ENCODE peak calls at places on chromosomes 4 and X, in ten cellular contexts. One of them, this sample, is unnamed.

GRCh38 chrX:55486736-55487135 is 2.9 kb downstream of the USP51 start:
- DNase-seq in skeletal muscle cell: no peak
- DNase-seq in NT2/D1: no peak
- DNase-seq in transverse colon: no peak
- DNase-seq in A549: no peak
- DNase-seq in heart right ventricle: no peak
- DNase-seq in cardiac muscle cell: no peak
- DNase-seq in AG10803: peak
- DNase-seq in iPS DF 6.9: no peak
- DNase-seq in lower leg skin: peak
- DNase-seq in this sample: no peak

GRCh38 chr4:5143940-5144339 is 92.7 kb downstream of the STK32B start:
- DNase-seq in iPS DF 6.9: no peak
- DNase-seq in NT2/D1: no peak
- DNase-seq in heart right ventricle: no peak
- DNase-seq in cardiac muscle cell: no peak
- DNase-seq in A549: no peak
- DNase-seq in skeletal muscle cell: no peak
- DNase-seq in lower leg skin: peak
- DNase-seq in AG10803: peak
- DNase-seq in transverse colon: no peak
- DNase-seq in this sample: no peak

GRCh38 chrX:2325076-2325784 is 175.5 kb downstream of the DHRSX start:
- DNase-seq in skeletal muscle cell: peak
- DNase-seq in heart right ventricle: peak
- DNase-seq in cardiac muscle cell: no peak
- DNase-seq in transverse colon: peak
- DNase-seq in lower leg skin: peak
- DNase-seq in NT2/D1: no peak
- DNase-seq in A549: no peak
- DNase-seq in iPS DF 6.9: no peak
- DNase-seq in AG10803: peak
- DNase-seq in this sample: no peak

GRCh38 chr4:55733874-55734437 is 85.6 kb upstream of the EXOC1L start:
- DNase-seq in transverse colon: peak
- DNase-seq in AG10803: peak
- DNase-seq in iPS DF 6.9: no peak
- DNase-seq in A549: peak
- DNase-seq in NT2/D1: no peak
- DNase-seq in heart right ventricle: peak
- DNase-seq in cardiac muscle cell: no peak
- DNase-seq in lower leg skin: peak
- DNase-seq in skeletal muscle cell: no peak
- DNase-seq in this sample: no peak

GRCh38 chr4:3415471-3416141 is 26.2 kb upstream of the HGFAC start:
- DNase-seq in skeletal muscle cell: no peak
- DNase-seq in cardiac muscle cell: no peak
- DNase-seq in AG10803: no peak
- DNase-seq in NT2/D1: no peak
- DNase-seq in transverse colon: no peak
- DNase-seq in lower leg skin: peak
- DNase-seq in A549: no peak
- DNase-seq in iPS DF 6.9: no peak
- DNase-seq in heart right ventricle: no peak
- DNase-seq in this sample: no peak

GRCh38 chrX:111353810-111354209 is 58.2 kb downstream of the DCX start:
- DNase-seq in AG10803: no peak
- DNase-seq in lower leg skin: no peak
- DNase-seq in NT2/D1: no peak
- DNase-seq in transverse colon: no peak
- DNase-seq in skeletal muscle cell: peak
- DNase-seq in cardiac muscle cell: no peak
- DNase-seq in heart right ventricle: no peak
- DNase-seq in A549: no peak
- DNase-seq in iPS DF 6.9: no peak
- DNase-seq in this sample: no peak

GRCh38 chr4:2649604-2650114 is 106.5 kb downstream of the TNIP2 start:
- DNase-seq in NT2/D1: no peak
- DNase-seq in skeletal muscle cell: no peak
- DNase-seq in transverse colon: no peak
- DNase-seq in iPS DF 6.9: no peak
- DNase-seq in A549: no peak
- DNase-seq in AG10803: no peak
- DNase-seq in lower leg skin: peak
- DNase-seq in cardiac muscle cell: no peak
- DNase-seq in heart right ventricle: no peak
- DNase-seq in this sample: no peak

GRCh38 chr4:126986828-126987227 is 645.9 kb upstream of the INTU start:
- DNase-seq in NT2/D1: no peak
- DNase-seq in lower leg skin: no peak
- DNase-seq in skeletal muscle cell: no peak
- DNase-seq in heart right ventricle: no peak
- DNase-seq in transverse colon: no peak
- DNase-seq in cardiac muscle cell: no peak
- DNase-seq in AG10803: peak
- DNase-seq in A549: no peak
- DNase-seq in iPS DF 6.9: no peak
- DNase-seq in this sample: no peak

GRCh38 chr4:178415925-178416324 is 973.7 kb upstream of the AGA start:
- DNase-seq in A549: no peak
- DNase-seq in iPS DF 6.9: no peak
- DNase-seq in heart right ventricle: no peak
- DNase-seq in NT2/D1: no peak
- DNase-seq in cardiac muscle cell: no peak
- DNase-seq in AG10803: no peak
- DNase-seq in lower leg skin: no peak
- DNase-seq in skeletal muscle cell: no peak
- DNase-seq in transverse colon: no peak
- DNase-seq in this sample: no peak

GRCh38 chrX:109719262-109719661 is 13.8 kb downstream of the ACSL4 start:
- DNase-seq in A549: no peak
- DNase-seq in skeletal muscle cell: no peak
- DNase-seq in lower leg skin: no peak
- DNase-seq in AG10803: no peak
- DNase-seq in heart right ventricle: no peak
- DNase-seq in cardiac muscle cell: no peak
- DNase-seq in NT2/D1: no peak
- DNase-seq in iPS DF 6.9: no peak
- DNase-seq in transverse colon: no peak
- DNase-seq in this sample: peak

GRCh38 chr4:109611045-109611616 is 51.1 kb downstream of the MCUB start:
- DNase-seq in skeletal muscle cell: no peak
- DNase-seq in AG10803: no peak
- DNase-seq in cardiac muscle cell: no peak
- DNase-seq in heart right ventricle: no peak
- DNase-seq in NT2/D1: no peak
- DNase-seq in iPS DF 6.9: no peak
- DNase-seq in A549: no peak
- DNase-seq in transverse colon: no peak
- DNase-seq in lower leg skin: no peak
- DNase-seq in this sample: no peak

GRCh38 chr4:173013232-173013932 is 155.2 kb upstream of the GALNT7 start:
- DNase-seq in iPS DF 6.9: peak
- DNase-seq in NT2/D1: no peak
- DNase-seq in transverse colon: peak
- DNase-seq in A549: peak
- DNase-seq in skeletal muscle cell: no peak
- DNase-seq in AG10803: peak
- DNase-seq in cardiac muscle cell: peak
- DNase-seq in lower leg skin: no peak
- DNase-seq in heart right ventricle: peak
- DNase-seq in this sample: peak

GRCh38 chrX:139093201-139093600 is 381.7 kb upstream of the FGF13 start:
- DNase-seq in iPS DF 6.9: no peak
- DNase-seq in lower leg skin: no peak
- DNase-seq in cardiac muscle cell: no peak
- DNase-seq in skeletal muscle cell: no peak
- DNase-seq in transverse colon: no peak
- DNase-seq in A549: no peak
- DNase-seq in heart right ventricle: no peak
- DNase-seq in NT2/D1: no peak
- DNase-seq in AG10803: peak
- DNase-seq in this sample: no peak

GRCh38 chrX:1480082-1480785 is 27.5 kb upstream of the ASMTL start:
- DNase-seq in heart right ventricle: peak
- DNase-seq in A549: no peak
- DNase-seq in AG10803: no peak
- DNase-seq in skeletal muscle cell: no peak
- DNase-seq in cardiac muscle cell: no peak
- DNase-seq in NT2/D1: no peak
- DNase-seq in lower leg skin: no peak
- DNase-seq in iPS DF 6.9: no peak
- DNase-seq in transverse colon: no peak
- DNase-seq in this sample: no peak

GRCh38 chr4:184444215-184444952 is 30.0 kb downstream of the IRF2 start:
- DNase-seq in NT2/D1: no peak
- DNase-seq in transverse colon: no peak
- DNase-seq in A549: no peak
- DNase-seq in lower leg skin: no peak
- DNase-seq in AG10803: peak
- DNase-seq in skeletal muscle cell: no peak
- DNase-seq in iPS DF 6.9: no peak
- DNase-seq in heart right ventricle: no peak
- DNase-seq in cardiac muscle cell: no peak
- DNase-seq in this sample: no peak

GRCh38 chrX:139759637-139760036 is 51.7 kb upstream of the MCF2 start:
- DNase-seq in transverse colon: no peak
- DNase-seq in lower leg skin: no peak
- DNase-seq in heart right ventricle: no peak
- DNase-seq in A549: peak
- DNase-seq in skeletal muscle cell: no peak
- DNase-seq in AG10803: peak
- DNase-seq in cardiac muscle cell: peak
- DNase-seq in NT2/D1: no peak
- DNase-seq in iPS DF 6.9: no peak
- DNase-seq in this sample: peak

GRCh38 chr4:146641762-146642161 is 3.1 kb downstream of the POU4F2 start:
- DNase-seq in heart right ventricle: no peak
- DNase-seq in NT2/D1: no peak
- DNase-seq in AG10803: no peak
- DNase-seq in lower leg skin: no peak
- DNase-seq in iPS DF 6.9: no peak
- DNase-seq in skeletal muscle cell: no peak
- DNase-seq in A549: no peak
- DNase-seq in cardiac muscle cell: no peak
- DNase-seq in transverse colon: no peak
- DNase-seq in this sample: no peak
- H3K4me3 ChIP-seq in heart right ventricle: no peak
- H3K4me3 ChIP-seq in NT2/D1: no peak
- H3K4me3 ChIP-seq in AG10803: no peak
- H3K4me3 ChIP-seq in lower leg skin: no peak
- H3K4me3 ChIP-seq in iPS DF 6.9: no peak
- H3K4me3 ChIP-seq in skeletal muscle cell: no peak
- H3K4me3 ChIP-seq in A549: no peak
- H3K4me3 ChIP-seq in cardiac muscle cell: no peak
- H3K4me3 ChIP-seq in transverse colon: no peak
- H3K4me3 ChIP-seq in this sample: no peak

GRCh38 chr4:54657194-54657555 is 582 bp upstream of the KIT start:
- DNase-seq in lower leg skin: no peak
- DNase-seq in cardiac muscle cell: peak
- DNase-seq in NT2/D1: no peak
- DNase-seq in iPS DF 6.9: no peak
- DNase-seq in skeletal muscle cell: no peak
- DNase-seq in A549: no peak
- DNase-seq in heart right ventricle: no peak
- DNase-seq in transverse colon: no peak
- DNase-seq in AG10803: no peak
- DNase-seq in this sample: peak
- H3K4me3 ChIP-seq in lower leg skin: peak
- H3K4me3 ChIP-seq in cardiac muscle cell: peak
- H3K4me3 ChIP-seq in NT2/D1: peak
- H3K4me3 ChIP-seq in iPS DF 6.9: peak
- H3K4me3 ChIP-seq in skeletal muscle cell: no peak
- H3K4me3 ChIP-seq in A549: peak
- H3K4me3 ChIP-seq in heart right ventricle: peak
- H3K4me3 ChIP-seq in transverse colon: peak
- H3K4me3 ChIP-seq in AG10803: peak
- H3K4me3 ChIP-seq in this sample: peak

GRCh38 chr4:129346760-129347159 is 250.8 kb downstream of the C4orf33 start:
- DNase-seq in lower leg skin: no peak
- DNase-seq in transverse colon: no peak
- DNase-seq in skeletal muscle cell: no peak
- DNase-seq in iPS DF 6.9: no peak
- DNase-seq in A549: no peak
- DNase-seq in NT2/D1: no peak
- DNase-seq in AG10803: no peak
- DNase-seq in cardiac muscle cell: no peak
- DNase-seq in heart right ventricle: no peak
- DNase-seq in this sample: no peak

GRCh38 chr4:129344058-129344457 is 248.1 kb downstream of the C4orf33 start:
- DNase-seq in lower leg skin: no peak
- DNase-seq in A549: peak
- DNase-seq in skeletal muscle cell: no peak
- DNase-seq in iPS DF 6.9: no peak
- DNase-seq in transverse colon: peak
- DNase-seq in heart right ventricle: peak
- DNase-seq in NT2/D1: no peak
- DNase-seq in AG10803: peak
- DNase-seq in cardiac muscle cell: peak
- DNase-seq in this sample: peak

GRCh38 chr4:129345680-129346079 is 249.7 kb downstream of the C4orf33 start:
- DNase-seq in A549: no peak
- DNase-seq in cardiac muscle cell: no peak
- DNase-seq in NT2/D1: no peak
- DNase-seq in iPS DF 6.9: no peak
- DNase-seq in skeletal muscle cell: no peak
- DNase-seq in transverse colon: no peak
- DNase-seq in heart right ventricle: no peak
- DNase-seq in lower leg skin: no peak
- DNase-seq in AG10803: no peak
- DNase-seq in this sample: no peak

GRCh38 chr4:129342820-129343219 is 246.9 kb downstream of the C4orf33 start:
- DNase-seq in AG10803: peak
- DNase-seq in NT2/D1: no peak
- DNase-seq in heart right ventricle: no peak
- DNase-seq in cardiac muscle cell: no peak
- DNase-seq in iPS DF 6.9: no peak
- DNase-seq in A549: no peak
- DNase-seq in transverse colon: no peak
- DNase-seq in skeletal muscle cell: peak
- DNase-seq in lower leg skin: no peak
- DNase-seq in this sample: no peak
- H3K4me3 ChIP-seq in AG10803: peak
- H3K4me3 ChIP-seq in NT2/D1: no peak
- H3K4me3 ChIP-seq in heart right ventricle: no peak
- H3K4me3 ChIP-seq in cardiac muscle cell: no peak
- H3K4me3 ChIP-seq in iPS DF 6.9: no peak
- H3K4me3 ChIP-seq in A549: peak
- H3K4me3 ChIP-seq in transverse colon: no peak
- H3K4me3 ChIP-seq in skeletal muscle cell: peak
- H3K4me3 ChIP-seq in lower leg skin: no peak
- H3K4me3 ChIP-seq in this sample: no peak

DNA sequence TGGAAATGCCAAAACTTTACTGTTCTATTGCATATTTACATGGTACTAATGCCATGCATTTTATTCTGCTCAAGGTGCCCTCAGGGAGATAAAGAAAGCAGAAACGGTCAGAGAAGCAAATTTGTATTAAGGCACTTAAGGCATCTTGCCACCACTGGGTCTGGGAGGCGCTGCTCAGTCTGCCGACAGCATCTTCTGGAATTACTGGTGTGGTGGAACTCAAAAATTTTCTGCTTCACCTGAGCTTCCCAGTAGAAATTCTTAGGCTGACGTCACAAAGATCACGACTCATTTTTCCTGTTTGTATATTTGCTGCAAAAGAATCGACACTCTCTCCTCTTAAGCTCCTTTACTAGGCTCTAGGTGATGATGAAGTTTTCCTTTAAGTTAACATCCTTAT is 3.0 kb downstream of the RASSF6 start:
- DNase-seq in NT2/D1: no peak
- DNase-seq in AG10803: no peak
- DNase-seq in cardiac muscle cell: no peak
- DNase-seq in heart right ventricle: no peak
- DNase-seq in skeletal muscle cell: no peak
- DNase-seq in transverse colon: no peak
- DNase-seq in lower leg skin: no peak
- DNase-seq in A549: no peak
- DNase-seq in iPS DF 6.9: no peak
- DNase-seq in this sample: no peak
- H3K4me3 ChIP-seq in NT2/D1: no peak
- H3K4me3 ChIP-seq in AG10803: no peak
- H3K4me3 ChIP-seq in cardiac muscle cell: no peak
- H3K4me3 ChIP-seq in heart right ventricle: no peak
- H3K4me3 ChIP-seq in skeletal muscle cell: no peak
- H3K4me3 ChIP-seq in transverse colon: no peak
- H3K4me3 ChIP-seq in lower leg skin: no peak
- H3K4me3 ChIP-seq in A549: no peak
- H3K4me3 ChIP-seq in iPS DF 6.9: no peak
- H3K4me3 ChIP-seq in this sample: no peak